ENCODE peak calls at places on chromosomes 6 and 20, in eight cellular contexts. B, E, A, W, Y, C, D and L are unnamed samples.

GRCh38 chr20:47220161-47220582 is 136.3 kb downstream of the ZMYND8 start:
- DNase-seq in B (peak; percentile 60), A (no peak), W (peak; percentile 22), D (peak; percentile 65), E (no peak), Y (no peak), C (no peak), L (peak; percentile 42)

GRCh38 chr6:18387061-18387721 is at the start of gene RNF144B:
- DNase-seq in W (peak; percentile 58), D (peak; percentile 95), C (peak; percentile 56), A (peak; percentile 37), E (no peak), Y (peak; percentile 97), B (peak; percentile 76), L (peak; percentile 35)

GRCh38 chr6:17349437-17349836 is 44.0 kb upstream of the CAP2 start:
- DNase-seq in A (no peak), Y (no peak), W (peak; percentile 55), D (no peak), C (no peak), E (no peak), B (no peak), L (no peak)

GRCh38 chr20:53926428-53927028 is 143.9 kb downstream of the BCAS1 start:
- DNase-seq in E (no peak), C (peak; percentile 91), Y (no peak), B (no peak), A (no peak), W (peak; percentile 94), D (peak; percentile 78), L (no peak)

GRCh38 chr6:135323202-135323668 is 142.1 kb downstream of the MYB start:
- DNase-seq in B (no peak), C (peak; percentile 32), D (no peak), Y (no peak), A (no peak), E (no peak), W (no peak), L (no peak)

GRCh38 chr6:139142267-139142666 is 7.4 kb downstream of the HECA start:
- DNase-seq in C (no peak), E (no peak), A (no peak), W (no peak), D (no peak), Y (no peak), B (no peak), L (no peak)

GRCh38 chr20:25859649-25860530 is 163.2 kb upstream of the ZNF337 start:
- DNase-seq in D (peak; percentile 81), E (no peak), C (peak; percentile 82), A (no peak), B (peak; percentile 72), Y (peak; percentile 88), W (peak; percentile 65), L (peak; percentile 65)

GRCh38 chr6:137920331-137920730 is 53.3 kb downstream of the TNFAIP3 start:
- DNase-seq in E (no peak), C (no peak), D (no peak), W (no peak), A (no peak), Y (no peak), B (no peak), L (no peak)

GRCh38 chr6:41578714-41579610 is 32.8 kb downstream of the FOXP4 start:
- DNase-seq in D (peak; percentile 68), E (no peak), B (no peak), A (no peak), Y (no peak), W (no peak), C (no peak), L (no peak)

GRCh38 chr20:44733341-44734069 is 12.2 kb upstream of the KCNK15 start:
- DNase-seq in D (peak; percentile 79), C (peak; percentile 55), B (peak; percentile 82), A (peak; percentile 39), E (no peak), Y (no peak), W (peak; percentile 64), L (peak; percentile 45)

GRCh38 chr6:46715106-46715505 is 20.1 kb downstream of the PLA2G7 start:
- DNase-seq in D (no peak), B (no peak), W (no peak), Y (no peak), C (no peak), A (no peak), E (no peak), L (no peak)

GRCh38 chr6:107698146-107698545 is 126.0 kb downstream of the SCML4 start:
- DNase-seq in A (no peak), W (peak; percentile 49), E (no peak), Y (no peak), C (peak; percentile 71), D (no peak), B (no peak), L (no peak)

GRCh38 chr6:44000164-44000842 is 126.9 kb downstream of the MRPL14 start:
- DNase-seq in Y (peak; percentile 47), B (no peak), E (no peak), C (no peak), A (no peak), D (peak; percentile 65), W (no peak), L (no peak)

GRCh38 chr6:57324538-57324937 is 7.1 kb downstream of the PRIM2 start:
- DNase-seq in E (no peak), D (no peak), A (no peak), W (no peak), C (no peak), B (no peak), Y (no peak), L (no peak)

GRCh38 chr20:47854687-47855212 is 69.5 kb upstream of the SULF2 start:
- DNase-seq in C (peak; percentile 55), A (no peak), E (peak; percentile 7), Y (no peak), B (peak; percentile 63), D (no peak), W (peak; percentile 5), L (no peak)

DNA sequence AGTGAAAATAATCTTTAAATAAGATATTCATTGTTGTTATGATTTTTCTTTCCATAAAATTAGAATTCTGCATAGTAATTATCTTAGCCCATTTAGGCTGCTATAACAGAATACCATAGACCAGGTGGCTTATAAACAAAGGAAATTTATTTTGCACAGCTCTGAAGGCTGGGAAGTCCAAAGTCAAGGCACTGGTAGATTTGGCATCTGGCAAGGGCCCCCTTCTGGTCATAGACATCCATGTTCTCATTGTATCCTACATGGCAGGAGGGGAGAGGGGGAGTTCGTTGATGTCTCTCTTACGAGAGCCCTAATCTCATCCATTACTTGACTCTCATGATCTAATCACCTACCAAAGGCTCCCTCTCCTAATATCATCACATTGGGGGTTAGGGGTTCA is 175.0 kb upstream of the CCN2 start:
- DNase-seq in C (no peak), B (no peak), A (no peak), E (no peak), D (no peak), W (no peak), Y (no peak), L (no peak)
- TF ChIP-seq CTCF in C (peak; percentile 35), B (no peak), A (no peak), E (no peak), D (no peak), W (peak; percentile 19), Y (no peak), L (no peak)

DNA sequence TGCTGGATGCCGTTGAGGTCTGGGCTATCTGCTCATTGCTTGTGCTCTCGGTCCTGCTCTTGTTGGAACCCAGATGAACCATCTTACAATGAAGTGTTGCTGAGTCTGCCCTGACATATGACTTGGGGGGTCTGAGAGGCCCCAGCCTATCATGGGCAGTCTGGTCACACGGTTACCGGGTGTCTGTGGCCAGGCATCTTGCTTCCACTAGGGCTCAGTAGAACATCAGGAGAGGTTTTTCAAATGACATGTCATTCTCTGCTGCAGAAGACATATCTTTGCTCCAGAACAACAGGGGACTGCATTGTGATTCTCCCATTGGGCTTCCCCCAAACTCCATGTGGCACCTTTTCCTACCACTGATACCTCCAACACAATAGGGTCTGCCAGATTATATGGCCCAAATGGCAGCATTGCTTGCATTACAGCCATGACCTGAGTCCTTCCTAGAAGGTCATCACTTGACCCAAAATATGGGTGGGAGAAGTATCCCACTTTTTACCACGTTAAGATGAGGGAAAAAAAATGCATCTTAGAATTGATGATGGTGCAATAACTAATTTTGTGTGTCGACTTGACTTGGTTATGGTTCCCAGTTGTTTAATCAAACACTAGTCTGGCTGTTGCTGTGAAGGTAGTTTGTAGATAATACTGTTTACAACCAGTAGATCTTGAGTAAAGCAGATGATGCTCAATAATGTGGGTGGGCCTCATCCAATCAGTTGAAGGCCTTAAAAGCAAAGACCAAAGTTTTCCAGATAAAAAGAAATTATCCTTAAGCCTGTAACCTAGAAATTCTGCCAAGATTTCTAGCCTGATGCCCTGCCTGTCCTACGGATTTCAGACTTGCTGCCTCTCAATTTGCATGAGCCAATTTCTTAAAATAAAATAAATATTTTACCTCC is 241.0 kb downstream of the QKI start:
- DNase-seq in B (no peak), D (no peak), E (no peak), C (no peak), Y (no peak), A (no peak), W (no peak), L (no peak)
- TF ChIP-seq CTCF in B (no peak), D (no peak), E (no peak), C (no peak), Y (no peak), A (no peak), W (no peak), L (no peak)

GRCh38 chr6:9848094-9848493 is 566.8 kb downstream of the TFAP2A start:
- DNase-seq in E (no peak), Y (no peak), C (no peak), B (no peak), D (no peak), W (peak; percentile 28), A (no peak), L (no peak)

GRCh38 chr6:9851006-9851405 is 563.9 kb downstream of the TFAP2A start:
- DNase-seq in A (no peak), Y (no peak), B (no peak), D (no peak), C (no peak), W (no peak), E (no peak), L (no peak)

DNA sequence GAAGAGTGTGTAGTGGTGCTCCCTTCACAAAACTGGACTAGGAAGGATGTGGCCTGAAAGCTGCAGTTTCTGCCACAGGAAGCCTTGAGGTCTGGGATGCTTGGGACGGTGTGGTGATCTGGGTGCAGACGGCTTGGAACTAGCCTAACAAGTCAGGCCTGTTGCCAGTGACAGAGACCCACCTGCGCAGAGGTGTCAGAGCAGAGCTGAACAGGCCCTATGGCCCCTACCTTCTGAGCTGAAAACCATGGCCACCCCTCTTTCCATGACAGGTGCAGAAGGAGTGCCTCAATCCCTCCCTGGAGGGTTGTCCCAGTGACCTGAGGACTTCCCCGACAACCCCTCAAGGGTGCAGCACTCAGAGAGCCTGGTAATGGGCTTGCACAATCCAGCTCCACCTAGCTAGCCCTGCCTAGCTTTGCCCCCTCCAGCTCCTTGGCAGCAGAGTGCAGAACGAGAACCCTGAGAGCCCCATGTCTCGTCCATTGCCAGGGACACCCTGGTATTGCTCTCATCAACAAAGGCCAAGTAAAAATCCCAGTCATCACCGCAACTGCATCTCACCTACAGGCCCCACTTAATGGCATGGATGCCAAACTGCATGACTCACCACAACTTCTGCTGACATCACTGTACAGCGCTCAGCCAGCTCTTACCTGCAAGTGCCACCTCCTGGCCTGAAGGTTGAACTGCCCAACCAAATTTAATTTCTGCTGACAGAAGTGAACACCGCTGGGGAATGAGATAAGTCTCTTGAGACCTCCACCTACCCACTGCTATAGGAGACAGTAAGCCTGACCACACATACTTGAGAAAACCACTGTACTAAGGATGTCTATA is 563.1 kb downstream of the TFAP2A start:
- DNase-seq in C (no peak), B (no peak), D (no peak), W (peak; percentile 26), E (no peak), Y (no peak), A (no peak), L (no peak)
- TF ChIP-seq CTCF in C (peak; percentile 48), B (no peak), D (no peak), W (peak; percentile 60), E (no peak), Y (no peak), A (no peak), L (no peak)

GRCh38 chr20:24732076-24732475 is 217.0 kb upstream of the CST7 start:
- DNase-seq in C (no peak), E (no peak), A (no peak), B (no peak), D (no peak), Y (no peak), W (no peak), L (no peak)
- TF ChIP-seq CTCF in C (no peak), E (no peak), A (no peak), B (no peak), D (no peak), Y (no peak), W (no peak), L (no peak)